ENCODE peak calls at places on chromosomes 16 and 17, in ten cellular contexts. S is epithelial cell of esophagus, N is B cell, G is BJ, J is HL-60, X is SK-N-SH, K is AG10803, H is lower leg skin, Z is omental fat pad, P is RWPE1. M is an unnamed sample.

GRCh38 chr17:68777856-68778694 is 176.9 kb upstream of the FAM20A start:
- DNase-seq in S (no peak), N (no peak), G (no peak), J (no peak), X (no peak), K (no peak), H (no peak), Z (no peak), P (no peak), M (no peak)

GRCh38 chr17:64777413-64778101 is 115.5 kb upstream of the SMURF2 start:
- DNase-seq in S (no peak), N (peak; percentile 61), G (no peak), J (peak; percentile 50), X (peak; percentile 48), K (no peak), H (no peak), Z (no peak), P (no peak), M (no peak)

GRCh38 chr17:58321571-58322525 is 6.7 kb downstream of the TSPOAP1 start:
- DNase-seq in S (no peak), N (no peak), G (no peak), J (no peak), X (no peak), K (no peak), H (no peak), Z (no peak), P (no peak), M (peak; percentile 7)

GRCh38 chr17:7834554-7834890 is 505 bp downstream of the KDM6B start:
- DNase-seq in S (peak; percentile 39), N (peak; percentile 85), G (no peak), J (no peak), X (peak; percentile 58), K (no peak), H (no peak), Z (no peak), P (no peak), M (peak; percentile 55)

GRCh38 chr17:79796570-79797491 is at the start of gene CBX8:
- DNase-seq in S (peak; percentile 100), N (peak; percentile 99), G (peak; percentile 91), J (peak; percentile 100), X (peak; percentile 100), K (peak; percentile 99), H (peak; percentile 99), Z (peak; percentile 96), P (peak; percentile 99), M (peak; percentile 100)

GRCh38 chr17:57911834-57912673 is 43.2 kb downstream of the CUEDC1 start:
- DNase-seq in S (peak; percentile 46), N (no peak), G (no peak), J (no peak), X (no peak), K (peak; percentile 79), H (peak; percentile 87), Z (no peak), P (no peak), M (no peak)

GRCh38 chr16:48586083-48586482 is 23.9 kb downstream of the N4BP1 start:
- DNase-seq in S (no peak), N (no peak), G (no peak), J (no peak), X (no peak), K (no peak), H (no peak), Z (no peak), P (no peak), M (no peak)

GRCh38 chr17:81527591-81528383 is at the start of gene FSCN2:
- DNase-seq in S (no peak), N (no peak), G (no peak), J (no peak), X (no peak), K (no peak), H (no peak), Z (no peak), P (no peak), M (peak; percentile 25)

DNA sequence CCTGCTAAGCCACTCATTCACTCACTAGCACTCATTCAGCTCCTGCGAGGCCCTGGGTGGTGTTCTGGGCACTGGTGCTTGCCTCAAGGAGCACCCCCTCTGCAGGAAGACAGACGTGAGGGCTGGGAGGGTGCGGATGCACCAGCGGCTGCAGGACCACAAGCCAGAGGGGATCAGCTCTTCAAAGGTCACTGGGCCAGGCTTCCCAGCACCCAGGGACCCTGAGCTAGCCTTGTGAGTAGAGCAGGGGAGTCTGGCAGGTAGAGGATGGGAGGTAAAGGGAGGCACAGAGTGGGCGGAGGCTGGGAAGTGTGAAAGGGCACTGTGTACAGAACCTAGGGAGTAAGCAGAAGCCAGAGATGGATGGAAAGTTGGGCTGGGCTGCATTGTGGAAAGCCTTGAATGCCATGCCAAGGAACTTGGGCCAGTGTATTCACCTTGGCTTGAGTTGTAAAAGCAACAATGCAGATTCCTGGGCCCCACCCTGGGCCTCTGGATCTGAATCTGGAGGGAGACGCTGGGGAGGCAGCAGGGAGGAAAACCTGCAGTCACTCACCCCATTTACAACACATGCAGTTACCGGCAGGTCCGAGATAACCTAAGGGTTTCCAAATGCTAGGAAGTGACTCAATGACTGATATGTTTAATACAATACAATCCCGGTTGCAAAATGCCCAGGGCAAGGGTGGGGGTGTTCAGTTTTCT is 1.7 kb downstream of the IL4R start:
- DNase-seq in S (peak; percentile 97), N (peak; percentile 51), G (no peak), J (peak; percentile 87), X (no peak), K (peak; percentile 43), H (peak; percentile 71), Z (peak; percentile 71), P (peak; percentile 93), M (no peak)
- TF ChIP-seq CTCF in S (peak; percentile 31), N (no peak), G (no peak), J (no peak), X (no peak), K (no peak), H (no peak), Z (no peak), P (no peak), M (no peak)

GRCh38 chr16:1073262-1073558 is 663 bp downstream of the SSTR5 start:
- DNase-seq in S (no peak), N (no peak), G (no peak), J (no peak), X (no peak), K (no peak), H (no peak), Z (no peak), P (no peak), M (no peak)

GRCh38 chr16:1071009-1071408 is 1.5 kb upstream of the SSTR5 start:
- DNase-seq in S (no peak), N (no peak), G (no peak), J (no peak), X (no peak), K (no peak), H (no peak), Z (no peak), P (no peak), M (no peak)

GRCh38 chr16:1072526-1073261 is at the start of gene SSTR5:
- DNase-seq in S (no peak), N (no peak), G (no peak), J (no peak), X (no peak), K (no peak), H (no peak), Z (no peak), P (no peak), M (no peak)

GRCh38 chr16:1070084-1070987 is 2.2 kb upstream of the SSTR5 start:
- DNase-seq in S (no peak), N (no peak), G (no peak), J (no peak), X (no peak), K (no peak), H (no peak), Z (no peak), P (no peak), M (peak; percentile 56)

DNA sequence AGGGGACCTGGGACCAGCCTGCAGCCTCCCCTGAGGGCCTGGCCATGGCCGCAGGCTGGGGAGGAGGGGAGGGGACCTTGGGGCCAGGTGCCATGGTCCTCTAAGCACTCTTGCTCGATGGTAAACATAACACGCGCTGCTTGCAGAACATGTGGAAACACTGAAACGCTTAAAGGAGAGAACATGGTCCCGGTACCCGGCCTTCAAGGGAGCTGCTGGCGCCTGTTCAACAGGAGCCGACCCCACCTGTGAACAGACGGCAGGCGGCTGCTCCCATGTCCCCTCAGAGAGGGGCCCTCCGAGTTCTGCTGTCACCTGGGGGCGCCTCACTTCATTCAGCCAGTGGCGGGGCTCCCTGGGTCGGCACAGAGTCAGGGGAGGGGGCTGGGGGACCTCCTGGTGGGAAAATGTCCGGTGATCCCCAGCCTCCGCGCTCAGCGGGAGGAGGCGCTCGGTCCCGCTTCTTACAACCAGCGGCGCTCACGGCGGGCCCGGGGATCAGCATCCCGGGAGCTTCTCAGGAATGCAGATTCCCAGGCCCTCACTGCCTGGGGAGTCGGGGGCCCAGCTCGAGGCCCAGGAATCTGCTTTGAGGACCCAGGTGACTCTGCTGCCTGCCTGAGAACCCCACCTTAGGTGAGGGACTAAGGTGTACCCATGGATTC is 854 bp upstream of the SSTR5 start:
- DNase-seq in S (no peak), N (no peak), G (no peak), J (no peak), X (no peak), K (no peak), H (no peak), Z (no peak), P (no peak), M (no peak)
- TF ChIP-seq CTCF in S (no peak), N (no peak), G (no peak), J (no peak), X (no peak), K (no peak), H (no peak), Z (no peak), P (no peak), M (no peak)

GRCh38 chr16:46627746-46628145 is 6.6 kb upstream of the SHCBP1 start:
- DNase-seq in S (no peak), N (no peak), G (no peak), J (no peak), X (no peak), K (no peak), H (no peak), Z (no peak), P (no peak), M (no peak)

GRCh38 chr16:46632778-46633733 is 11.9 kb upstream of the SHCBP1 start:
- DNase-seq in S (no peak), N (no peak), G (no peak), J (no peak), X (no peak), K (no peak), H (no peak), Z (no peak), P (no peak), M (no peak)

GRCh38 chr16:46629331-46629843 is 8.2 kb upstream of the SHCBP1 start:
- DNase-seq in S (peak; percentile 42), N (no peak), G (no peak), J (peak; percentile 18), X (peak; percentile 56), K (peak; percentile 57), H (no peak), Z (no peak), P (peak; percentile 40), M (no peak)
- TF ChIP-seq CTCF in S (peak; percentile 52), N (no peak), G (peak; percentile 61), J (peak; percentile 22), X (peak; percentile 56), K (peak; percentile 58), H (no peak), Z (no peak), P (peak; percentile 49), M (no peak)

DNA sequence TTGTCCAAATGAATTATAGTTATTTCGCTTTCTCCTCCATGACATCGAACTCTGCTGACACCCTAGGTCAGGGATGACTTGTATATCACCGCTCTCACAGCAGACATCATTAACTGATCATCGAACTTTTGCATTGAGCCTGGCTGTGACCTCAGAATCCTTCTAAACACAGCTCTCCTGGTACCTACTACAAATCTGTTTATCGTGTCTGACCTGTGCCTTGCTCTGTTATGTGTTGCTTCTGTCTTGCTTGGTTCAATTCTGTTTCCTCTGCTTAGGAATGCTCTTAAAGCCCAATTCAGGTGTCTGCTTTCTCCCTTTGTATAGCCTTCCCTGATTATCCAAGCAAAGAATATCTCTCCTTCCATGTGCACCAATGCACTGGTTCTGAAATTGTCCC is 78.3 kb downstream of the CYLD start:
- DNase-seq in S (no peak), N (no peak), G (no peak), J (no peak), X (no peak), K (no peak), H (no peak), Z (no peak), P (no peak), M (no peak)
- TF ChIP-seq CTCF in S (no peak), N (no peak), G (no peak), J (no peak), X (no peak), K (no peak), H (no peak), Z (no peak), P (no peak), M (no peak)

M was measured in glutamatergic neuron.